ENCODE peak calls at places on chromosome 10, in eight cellular contexts. One of them, this sample, is unnamed. For H3K4me1, the result is how much of the 10 kb centered on the place peaks cover.

GRCh38 chr10:56090914-56091540 is 270.0 kb downstream of the ZWINT start:
- DNase-seq in sigmoid colon: no peak
- DNase-seq in IMR-90: no peak
- DNase-seq in Panc1: no peak
- DNase-seq in right lobe of liver: no peak
- DNase-seq in K562: no peak
- DNase-seq in transverse colon: no peak
- DNase-seq in PC-3: no peak
- DNase-seq in this sample: no peak

GRCh38 chr10:66637273-66638036 is 288.4 kb upstream of the LRRTM3 start:
- DNase-seq in IMR-90: no peak
- DNase-seq in sigmoid colon: no peak
- DNase-seq in transverse colon: no peak
- DNase-seq in K562: no peak
- DNase-seq in PC-3: peak
- DNase-seq in right lobe of liver: no peak
- DNase-seq in Panc1: no peak
- DNase-seq in this sample: no peak

GRCh38 chr10:86339226-86339865 is 27.2 kb downstream of the GRID1 start:
- DNase-seq in right lobe of liver: peak
- DNase-seq in sigmoid colon: peak
- DNase-seq in transverse colon: no peak
- DNase-seq in K562: no peak
- DNase-seq in IMR-90: no peak
- DNase-seq in Panc1: no peak
- DNase-seq in PC-3: no peak
- DNase-seq in this sample: peak

GRCh38 chr10:44180321-44181154 is 204.4 kb downstream of the CXCL12 start:
- DNase-seq in right lobe of liver: no peak
- DNase-seq in Panc1: no peak
- DNase-seq in IMR-90: peak
- DNase-seq in K562: no peak
- DNase-seq in transverse colon: no peak
- DNase-seq in sigmoid colon: peak
- DNase-seq in PC-3: peak
- DNase-seq in this sample: no peak

GRCh38 chr10:132466520-132467463 is 69.8 kb downstream of the PWWP2B start:
- DNase-seq in PC-3: no peak
- DNase-seq in right lobe of liver: peak
- DNase-seq in Panc1: no peak
- DNase-seq in transverse colon: no peak
- DNase-seq in sigmoid colon: no peak
- DNase-seq in K562: no peak
- DNase-seq in IMR-90: no peak
- DNase-seq in this sample: no peak

GRCh38 chr10:44006826-44007225 is 358.1 kb upstream of the ZNF32 start:
- DNase-seq in transverse colon: no peak
- DNase-seq in K562: no peak
- DNase-seq in PC-3: no peak
- DNase-seq in IMR-90: peak
- DNase-seq in sigmoid colon: no peak
- DNase-seq in right lobe of liver: no peak
- DNase-seq in Panc1: no peak
- DNase-seq in this sample: no peak

GRCh38 chr10:105734479-105734878 is 1093.4 kb downstream of the SORCS3 start:
- DNase-seq in sigmoid colon: no peak
- DNase-seq in K562: no peak
- DNase-seq in IMR-90: no peak
- DNase-seq in Panc1: no peak
- DNase-seq in right lobe of liver: no peak
- DNase-seq in PC-3: no peak
- DNase-seq in transverse colon: no peak
- DNase-seq in this sample: no peak

GRCh38 chr10:104479906-104480579 is 126.4 kb downstream of the CFAP58 start:
- DNase-seq in Panc1: no peak
- DNase-seq in right lobe of liver: no peak
- DNase-seq in transverse colon: no peak
- DNase-seq in K562: no peak
- DNase-seq in sigmoid colon: no peak
- DNase-seq in PC-3: no peak
- DNase-seq in IMR-90: no peak
- DNase-seq in this sample: no peak

GRCh38 chr10:30387646-30388243 is 38.7 kb upstream of the MTPAP start:
- DNase-seq in Panc1: no peak
- DNase-seq in IMR-90: no peak
- DNase-seq in right lobe of liver: no peak
- DNase-seq in K562: no peak
- DNase-seq in transverse colon: no peak
- DNase-seq in sigmoid colon: no peak
- DNase-seq in PC-3: peak
- DNase-seq in this sample: no peak

GRCh38 chr10:93150990-93151547 is 77.4 kb downstream of the CYP26A1 start:
- DNase-seq in IMR-90: no peak
- DNase-seq in sigmoid colon: no peak
- DNase-seq in Panc1: no peak
- DNase-seq in PC-3: no peak
- DNase-seq in transverse colon: no peak
- DNase-seq in K562: no peak
- DNase-seq in right lobe of liver: no peak
- DNase-seq in this sample: no peak

GRCh38 chr10:30630571-30630970 is 1.0 kb upstream of the LYZL2 start:
- DNase-seq in PC-3: no peak
- DNase-seq in transverse colon: no peak
- DNase-seq in IMR-90: peak
- DNase-seq in K562: no peak
- DNase-seq in right lobe of liver: no peak
- DNase-seq in sigmoid colon: no peak
- DNase-seq in Panc1: no peak
- DNase-seq in this sample: no peak

GRCh38 chr10:123986736-123987135 is 95.1 kb upstream of the CPXM2 start:
- DNase-seq in PC-3: peak
- DNase-seq in Panc1: no peak
- DNase-seq in transverse colon: no peak
- DNase-seq in right lobe of liver: no peak
- DNase-seq in IMR-90: no peak
- DNase-seq in K562: no peak
- DNase-seq in sigmoid colon: no peak
- DNase-seq in this sample: no peak

GRCh38 chr10:24645784-24646183 is 77.9 kb downstream of the ARHGAP21 start:
- DNase-seq in IMR-90: peak
- DNase-seq in Panc1: peak
- DNase-seq in transverse colon: no peak
- DNase-seq in K562: no peak
- DNase-seq in right lobe of liver: no peak
- DNase-seq in sigmoid colon: no peak
- DNase-seq in PC-3: peak
- DNase-seq in this sample: no peak

GRCh38 chr10:80491251-80492102 is 37.4 kb downstream of the TSPAN14 start:
- DNase-seq in K562: no peak
- DNase-seq in PC-3: no peak
- DNase-seq in sigmoid colon: no peak
- DNase-seq in right lobe of liver: peak
- DNase-seq in IMR-90: no peak
- DNase-seq in Panc1: no peak
- DNase-seq in transverse colon: no peak
- DNase-seq in this sample: no peak

GRCh38 chr10:11824825-11825224 is 1.7 kb downstream of the PROSER2 start:
- DNase-seq in Panc1: no peak
- DNase-seq in PC-3: peak
- DNase-seq in right lobe of liver: no peak
- DNase-seq in sigmoid colon: no peak
- DNase-seq in IMR-90: no peak
- DNase-seq in K562: peak
- DNase-seq in transverse colon: no peak
- DNase-seq in this sample: peak

GRCh38 chr10:86152354-86152753 is 214.2 kb downstream of the GRID1 start:
- DNase-seq in IMR-90: no peak
- DNase-seq in Panc1: no peak
- DNase-seq in right lobe of liver: peak
- DNase-seq in K562: no peak
- DNase-seq in sigmoid colon: no peak
- DNase-seq in PC-3: no peak
- DNase-seq in transverse colon: no peak
- DNase-seq in this sample: no peak

GRCh38 chr10:30188101-30188500 is 128.7 kb upstream of the JCAD start:
- DNase-seq in Panc1: no peak
- DNase-seq in right lobe of liver: no peak
- DNase-seq in PC-3: no peak
- DNase-seq in transverse colon: no peak
- DNase-seq in sigmoid colon: no peak
- DNase-seq in K562: no peak
- DNase-seq in IMR-90: peak
- DNase-seq in this sample: no peak

GRCh38 chr10:91409069-91409868 is 875 bp upstream of the HECTD2 start:
- DNase-seq in PC-3: peak
- DNase-seq in right lobe of liver: peak
- DNase-seq in sigmoid colon: peak
- DNase-seq in transverse colon: peak
- DNase-seq in Panc1: peak
- DNase-seq in IMR-90: peak
- DNase-seq in K562: peak
- DNase-seq in this sample: peak

GRCh38 chr10:59898125-59898835 is 8.1 kb downstream of the CCDC6 start:
- DNase-seq in IMR-90: no peak
- DNase-seq in Panc1: no peak
- DNase-seq in sigmoid colon: no peak
- DNase-seq in transverse colon: no peak
- DNase-seq in right lobe of liver: no peak
- DNase-seq in K562: no peak
- DNase-seq in PC-3: no peak
- DNase-seq in this sample: no peak
- H3K27ac ChIP-seq in IMR-90: no peak
- H3K27ac ChIP-seq in Panc1: no peak
- H3K27ac ChIP-seq in sigmoid colon: peak
- H3K27ac ChIP-seq in transverse colon: peak
- H3K27ac ChIP-seq in right lobe of liver: no peak
- H3K27ac ChIP-seq in K562: no peak
- H3K27ac ChIP-seq in PC-3: no peak
- H3K27ac ChIP-seq in this sample: peak

DNA sequence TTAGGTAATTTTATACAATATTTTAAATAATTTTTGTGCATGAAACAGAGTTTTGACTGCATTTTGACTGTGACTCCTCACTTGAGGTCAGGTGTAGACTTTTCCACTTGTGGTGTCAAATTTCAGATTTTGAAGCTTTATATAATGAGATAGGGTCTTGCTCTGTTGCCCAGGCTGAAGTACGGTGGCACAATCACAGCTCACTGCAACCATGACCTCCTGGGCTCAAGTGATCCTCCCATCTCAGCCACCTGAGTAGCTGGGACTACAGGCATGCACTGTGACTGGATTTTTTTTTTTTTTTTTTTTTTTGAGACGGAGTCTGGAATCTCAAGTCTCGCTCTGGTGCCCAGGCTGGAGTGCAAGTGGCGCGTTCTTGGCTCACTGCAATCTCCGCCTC is 74.9 kb downstream of the TCF7L2 start:
- DNase-seq in sigmoid colon: peak
- DNase-seq in K562: no peak
- DNase-seq in transverse colon: no peak
- DNase-seq in Panc1: no peak
- DNase-seq in IMR-90: no peak
- DNase-seq in PC-3: no peak
- DNase-seq in right lobe of liver: no peak
- DNase-seq in this sample: no peak
- H3K4me1 ChIP-seq in sigmoid colon: half or more
- H3K4me1 ChIP-seq in K562: under half
- H3K4me1 ChIP-seq in transverse colon: under half
- H3K4me1 ChIP-seq in Panc1: half or more
- H3K4me1 ChIP-seq in IMR-90: under half
- H3K4me1 ChIP-seq in PC-3: under half
- H3K4me1 ChIP-seq in right lobe of liver: under half
- H3K4me1 ChIP-seq in this sample: under half

GRCh38 chr10:17765602-17766001 is 13.6 kb downstream of the TMEM236 start:
- DNase-seq in PC-3: no peak
- DNase-seq in transverse colon: no peak
- DNase-seq in right lobe of liver: no peak
- DNase-seq in IMR-90: no peak
- DNase-seq in sigmoid colon: no peak
- DNase-seq in K562: no peak
- DNase-seq in Panc1: no peak
- DNase-seq in this sample: no peak
- H3K27ac ChIP-seq in PC-3: no peak
- H3K27ac ChIP-seq in transverse colon: no peak
- H3K27ac ChIP-seq in right lobe of liver: no peak
- H3K27ac ChIP-seq in IMR-90: no peak
- H3K27ac ChIP-seq in sigmoid colon: no peak
- H3K27ac ChIP-seq in K562: no peak
- H3K27ac ChIP-seq in Panc1: no peak
- H3K27ac ChIP-seq in this sample: no peak

GRCh38 chr10:101020427-101020826 is 10.5 kb downstream of the PDZD7 start:
- DNase-seq in transverse colon: no peak
- DNase-seq in sigmoid colon: no peak
- DNase-seq in Panc1: no peak
- DNase-seq in PC-3: no peak
- DNase-seq in IMR-90: no peak
- DNase-seq in right lobe of liver: no peak
- DNase-seq in K562: no peak
- DNase-seq in this sample: no peak
- H3K4me1 ChIP-seq in transverse colon: under half
- H3K4me1 ChIP-seq in sigmoid colon: under half
- H3K4me1 ChIP-seq in Panc1: under half
- H3K4me1 ChIP-seq in PC-3: under half
- H3K4me1 ChIP-seq in IMR-90: under half
- H3K4me1 ChIP-seq in right lobe of liver: under half
- H3K4me1 ChIP-seq in K562: under half
- H3K4me1 ChIP-seq in this sample: under half

GRCh38 chr10:5534051-5534821 is 9.5 kb downstream of the CALML3 start:
- DNase-seq in sigmoid colon: peak
- DNase-seq in IMR-90: no peak
- DNase-seq in K562: no peak
- DNase-seq in PC-3: no peak
- DNase-seq in transverse colon: peak
- DNase-seq in right lobe of liver: no peak
- DNase-seq in Panc1: no peak
- DNase-seq in this sample: no peak
- H3K27ac ChIP-seq in sigmoid colon: no peak
- H3K27ac ChIP-seq in IMR-90: no peak
- H3K27ac ChIP-seq in K562: no peak
- H3K27ac ChIP-seq in PC-3: no peak
- H3K27ac ChIP-seq in transverse colon: no peak
- H3K27ac ChIP-seq in right lobe of liver: no peak
- H3K27ac ChIP-seq in Panc1: no peak
- H3K27ac ChIP-seq in this sample: no peak

DNA sequence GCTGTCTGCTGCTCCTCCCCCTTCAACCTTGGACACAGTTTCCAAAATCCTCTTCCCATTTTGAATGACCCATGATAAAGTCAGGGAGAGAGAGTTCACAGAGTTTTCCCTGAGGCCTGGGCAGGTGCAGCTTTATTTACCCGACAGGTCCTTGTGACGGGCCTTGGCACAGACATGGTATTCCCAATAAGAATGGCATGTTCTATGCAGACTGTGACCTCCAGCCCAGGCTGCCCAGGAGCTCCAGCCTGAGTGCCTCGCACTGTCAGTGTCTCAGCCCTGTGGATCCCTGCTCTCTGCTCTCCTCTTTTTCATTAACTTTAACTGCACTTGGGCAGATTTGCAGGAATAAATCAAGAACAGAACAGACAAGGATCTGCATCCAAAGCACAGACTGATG is 225.6 kb downstream of the WDR11 start:
- DNase-seq in right lobe of liver: no peak
- DNase-seq in K562: no peak
- DNase-seq in transverse colon: no peak
- DNase-seq in PC-3: no peak
- DNase-seq in sigmoid colon: no peak
- DNase-seq in IMR-90: no peak
- DNase-seq in Panc1: no peak
- DNase-seq in this sample: no peak
- H3K4me1 ChIP-seq in right lobe of liver: under half
- H3K4me1 ChIP-seq in K562: under half
- H3K4me1 ChIP-seq in transverse colon: half or more
- H3K4me1 ChIP-seq in PC-3: under half
- H3K4me1 ChIP-seq in sigmoid colon: half or more
- H3K4me1 ChIP-seq in IMR-90: under half
- H3K4me1 ChIP-seq in Panc1: under half
- H3K4me1 ChIP-seq in this sample: under half